ENCODE peak calls at places on chromosomes 6 and 20, in five cellular contexts. One of them, this sample, is unnamed.

GRCh38 chr6:158286413-158286812 is 25.9 kb upstream of the TULP4 start:
- DNase-seq in adrenal gland: no peak
- DNase-seq in esophagus squamous epithelium: no peak
- DNase-seq in IMR-90: peak; percentile 87
- DNase-seq in HepG2: no peak
- DNase-seq in this sample: no peak

GRCh38 chr6:118146584-118146983 is 239.5 kb downstream of the SLC35F1 start:
- DNase-seq in esophagus squamous epithelium: no peak
- DNase-seq in HepG2: no peak
- DNase-seq in adrenal gland: no peak
- DNase-seq in IMR-90: no peak
- DNase-seq in this sample: no peak

GRCh38 chr6:120451508-120451907 is 882.8 kb downstream of the TBC1D32 start:
- DNase-seq in HepG2: no peak
- DNase-seq in esophagus squamous epithelium: no peak
- DNase-seq in adrenal gland: no peak
- DNase-seq in IMR-90: no peak
- DNase-seq in this sample: peak; percentile 15

GRCh38 chr6:125255201-125255600 is 46.6 kb downstream of the HDDC2 start:
- DNase-seq in esophagus squamous epithelium: no peak
- DNase-seq in adrenal gland: no peak
- DNase-seq in IMR-90: peak; percentile 36
- DNase-seq in HepG2: no peak
- DNase-seq in this sample: no peak

GRCh38 chr20:38872491-38873049 is 53.6 kb upstream of the FAM83D start:
- DNase-seq in esophagus squamous epithelium: no peak
- DNase-seq in adrenal gland: peak; percentile 3
- DNase-seq in HepG2: no peak
- DNase-seq in IMR-90: no peak
- DNase-seq in this sample: no peak

GRCh38 chr6:34084591-34085280 is 61.2 kb downstream of the GRM4 start:
- DNase-seq in adrenal gland: no peak
- DNase-seq in IMR-90: no peak
- DNase-seq in HepG2: no peak
- DNase-seq in esophagus squamous epithelium: no peak
- DNase-seq in this sample: no peak

GRCh38 chr20:40687384-40688128 is 1.5 kb downstream of the MAFB start:
- DNase-seq in adrenal gland: peak; percentile 60
- DNase-seq in HepG2: no peak
- DNase-seq in esophagus squamous epithelium: no peak
- DNase-seq in IMR-90: no peak
- DNase-seq in this sample: peak; percentile 72

GRCh38 chr20:38290829-38291581 is 13.0 kb upstream of the BPI start:
- DNase-seq in IMR-90: peak; percentile 95
- DNase-seq in HepG2: peak; percentile 87
- DNase-seq in adrenal gland: no peak
- DNase-seq in esophagus squamous epithelium: no peak
- DNase-seq in this sample: no peak

GRCh38 chr20:4406627-4407026 is 315.1 kb upstream of the PRND start:
- DNase-seq in adrenal gland: peak; percentile 65
- DNase-seq in IMR-90: peak; percentile 88
- DNase-seq in esophagus squamous epithelium: no peak
- DNase-seq in HepG2: no peak
- DNase-seq in this sample: no peak

GRCh38 chr20:53365676-53366075 is 228.0 kb downstream of the ZNF217 start:
- DNase-seq in esophagus squamous epithelium: no peak
- DNase-seq in adrenal gland: no peak
- DNase-seq in HepG2: peak; percentile 20
- DNase-seq in IMR-90: no peak
- DNase-seq in this sample: no peak

GRCh38 chr6:166097914-166098522 is 69.6 kb downstream of the TBXT start:
- DNase-seq in adrenal gland: peak; percentile 48
- DNase-seq in HepG2: peak; percentile 29
- DNase-seq in esophagus squamous epithelium: no peak
- DNase-seq in IMR-90: peak; percentile 82
- DNase-seq in this sample: peak; percentile 92

GRCh38 chr6:132728616-132729015 is 14.8 kb upstream of the VNN1 start:
- DNase-seq in IMR-90: no peak
- DNase-seq in esophagus squamous epithelium: no peak
- DNase-seq in adrenal gland: no peak
- DNase-seq in HepG2: peak; percentile 28
- DNase-seq in this sample: no peak

GRCh38 chr20:44295995-44296394 is 15.0 kb downstream of the FITM2 start:
- DNase-seq in esophagus squamous epithelium: no peak
- DNase-seq in adrenal gland: no peak
- DNase-seq in HepG2: no peak
- DNase-seq in IMR-90: no peak
- DNase-seq in this sample: no peak

GRCh38 chr6:36121752-36122494 is 8.4 kb upstream of the MAPK13 start:
- DNase-seq in HepG2: peak; percentile 43
- DNase-seq in adrenal gland: no peak
- DNase-seq in esophagus squamous epithelium: no peak
- DNase-seq in IMR-90: no peak
- DNase-seq in this sample: no peak

GRCh38 chr6:11943060-11943459 is 69.1 kb upstream of the HIVEP1 start:
- DNase-seq in esophagus squamous epithelium: no peak
- DNase-seq in HepG2: no peak
- DNase-seq in adrenal gland: no peak
- DNase-seq in IMR-90: no peak
- DNase-seq in this sample: no peak

GRCh38 chr6:32327103-32327502 is 44.6 kb downstream of the TSBP1 start:
- DNase-seq in adrenal gland: no peak
- DNase-seq in HepG2: no peak
- DNase-seq in IMR-90: no peak
- DNase-seq in esophagus squamous epithelium: no peak
- DNase-seq in this sample: no peak

GRCh38 chr6:150599199-150600002 is at the start of gene PLEKHG1:
- DNase-seq in HepG2: no peak
- DNase-seq in adrenal gland: peak; percentile 43
- DNase-seq in esophagus squamous epithelium: no peak
- DNase-seq in IMR-90: no peak
- DNase-seq in this sample: peak; percentile 65

GRCh38 chr6:35081426-35081851 is 59.7 kb downstream of the TCP11 start:
- DNase-seq in esophagus squamous epithelium: no peak
- DNase-seq in IMR-90: peak; percentile 5
- DNase-seq in adrenal gland: no peak
- DNase-seq in HepG2: no peak
- DNase-seq in this sample: no peak

GRCh38 chr6:160348209-160348551 is at the start of gene SLC22A3:
- DNase-seq in IMR-90: no peak
- DNase-seq in HepG2: no peak
- DNase-seq in adrenal gland: no peak
- DNase-seq in esophagus squamous epithelium: no peak
- DNase-seq in this sample: peak; percentile 61

GRCh38 chr6:14452567-14453527 is 335.3 kb downstream of the CD83 start:
- DNase-seq in IMR-90: no peak
- DNase-seq in esophagus squamous epithelium: no peak
- DNase-seq in adrenal gland: no peak
- DNase-seq in HepG2: no peak
- DNase-seq in this sample: no peak

GRCh38 chr6:161076211-161076677 is 84.7 kb downstream of the MAP3K4 start:
- DNase-seq in IMR-90: no peak
- DNase-seq in adrenal gland: no peak
- DNase-seq in esophagus squamous epithelium: no peak
- DNase-seq in HepG2: no peak
- DNase-seq in this sample: no peak

GRCh38 chr6:100999034-100999597 is 118.0 kb upstream of the ASCC3 start:
- DNase-seq in HepG2: no peak
- DNase-seq in IMR-90: no peak
- DNase-seq in adrenal gland: no peak
- DNase-seq in esophagus squamous epithelium: no peak
- DNase-seq in this sample: no peak

GRCh38 chr6:11161031-11161966 is 49.8 kb upstream of the ERVFRD-1 start:
- DNase-seq in esophagus squamous epithelium: no peak
- DNase-seq in HepG2: peak; percentile 66
- DNase-seq in IMR-90: peak; percentile 16
- DNase-seq in adrenal gland: no peak
- DNase-seq in this sample: no peak

GRCh38 chr6:157613011-157613522 is 210.0 kb upstream of the SNX9 start:
- DNase-seq in esophagus squamous epithelium: no peak
- DNase-seq in IMR-90: peak; percentile 97
- DNase-seq in HepG2: peak; percentile 63
- DNase-seq in adrenal gland: no peak
- DNase-seq in this sample: no peak

DNA sequence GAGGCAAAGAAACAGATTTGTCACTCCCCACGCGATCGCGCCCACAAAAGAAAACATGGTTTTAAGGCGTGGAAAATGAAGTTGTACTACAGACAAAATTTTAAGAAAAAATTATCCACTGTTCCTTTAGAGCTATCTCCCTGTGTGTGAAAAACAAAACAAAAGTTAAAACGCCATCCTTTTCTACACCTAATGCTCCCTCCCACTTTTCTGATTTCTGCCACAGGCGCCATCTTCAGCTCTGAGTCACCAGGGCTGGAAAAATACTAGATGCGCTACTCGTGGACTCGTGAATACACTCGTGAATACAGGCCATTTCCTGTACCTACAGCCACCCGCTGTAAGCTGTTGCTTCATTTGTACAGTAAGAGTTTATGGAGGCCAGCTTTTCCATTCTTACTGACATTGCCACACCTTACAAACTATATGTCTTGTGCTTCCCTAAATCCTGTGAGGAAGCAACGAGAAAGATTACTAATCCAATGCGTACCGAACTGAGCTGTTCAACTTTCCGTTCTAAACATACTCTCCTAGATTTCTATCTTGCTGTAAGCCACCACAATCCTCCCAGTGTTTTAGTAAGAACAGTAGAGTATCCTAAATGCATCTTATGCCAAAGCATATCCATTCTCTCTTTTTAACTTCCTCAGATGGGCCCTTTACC is 770 bp upstream of the AHI1 start:
- DNase-seq in esophagus squamous epithelium: no peak
- DNase-seq in HepG2: peak; percentile 84
- DNase-seq in adrenal gland: peak; percentile 89
- DNase-seq in IMR-90: peak; percentile 94
- DNase-seq in this sample: peak; percentile 78
- TF ChIP-seq POLR2A in esophagus squamous epithelium: no peak
- TF ChIP-seq POLR2A in HepG2: peak; percentile 67
- TF ChIP-seq POLR2A in adrenal gland: peak; percentile 80
- TF ChIP-seq POLR2A in IMR-90: peak; percentile 85
- TF ChIP-seq POLR2A in this sample: no peak

GRCh38 chr20:46771195-46771588 is 61.7 kb downstream of the SLC2A10 start:
- DNase-seq in esophagus squamous epithelium: no peak
- DNase-seq in IMR-90: no peak
- DNase-seq in adrenal gland: no peak
- DNase-seq in HepG2: no peak
- DNase-seq in this sample: no peak
- H3K9me3 ChIP-seq in esophagus squamous epithelium: no peaks in the 10 kb centered on the region
- H3K9me3 ChIP-seq in IMR-90: no peaks in the 10 kb centered on the region
- H3K9me3 ChIP-seq in adrenal gland: no peaks in the 10 kb centered on the region
- H3K9me3 ChIP-seq in HepG2: no peaks in the 10 kb centered on the region
- H3K9me3 ChIP-seq in this sample: no peaks in the 10 kb centered on the region

GRCh38 chr20:62900692-62901584 is 25.4 kb downstream of the DIDO1 start:
- DNase-seq in adrenal gland: no peak
- DNase-seq in IMR-90: no peak
- DNase-seq in HepG2: peak; percentile 70
- DNase-seq in esophagus squamous epithelium: no peak
- DNase-seq in this sample: no peak
- TF ChIP-seq POLR2A in adrenal gland: no peak
- TF ChIP-seq POLR2A in IMR-90: no peak
- TF ChIP-seq POLR2A in HepG2: peak; percentile 39
- TF ChIP-seq POLR2A in esophagus squamous epithelium: no peak
- TF ChIP-seq POLR2A in this sample: no peak

DNA sequence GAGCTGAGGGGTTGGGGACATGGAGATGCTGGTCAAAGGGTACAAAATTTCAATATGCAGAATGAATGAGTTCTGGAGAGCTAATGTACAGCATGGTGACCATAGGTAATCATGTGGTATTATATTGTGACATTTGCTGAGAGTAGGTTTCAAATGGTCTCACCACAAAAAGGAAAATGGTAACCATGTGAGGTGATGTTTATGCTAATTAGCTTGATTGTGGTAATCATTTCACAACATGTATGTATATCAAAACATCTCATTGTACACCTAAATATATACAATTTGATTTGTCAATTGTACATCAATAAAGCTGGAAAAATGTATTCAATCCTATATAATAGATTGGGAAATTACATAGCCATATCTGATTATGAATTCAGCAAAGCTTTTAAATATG is 29.5 kb upstream of the TMEM14A start:
- DNase-seq in adrenal gland: no peak
- DNase-seq in esophagus squamous epithelium: no peak
- DNase-seq in IMR-90: no peak
- DNase-seq in HepG2: no peak
- DNase-seq in this sample: no peak
- H3K9me3 ChIP-seq in adrenal gland: no peaks in the 10 kb centered on the region
- H3K9me3 ChIP-seq in esophagus squamous epithelium: no peaks in the 10 kb centered on the region
- H3K9me3 ChIP-seq in IMR-90: no peaks in the 10 kb centered on the region
- H3K9me3 ChIP-seq in HepG2: no peaks in the 10 kb centered on the region
- H3K9me3 ChIP-seq in this sample: no peaks in the 10 kb centered on the region

GRCh38 chr20:36574278-36575065 is 1.1 kb downstream of the TGIF2 start:
- DNase-seq in adrenal gland: peak; percentile 54
- DNase-seq in HepG2: peak; percentile 73
- DNase-seq in IMR-90: peak; percentile 38
- DNase-seq in esophagus squamous epithelium: no peak
- DNase-seq in this sample: peak; percentile 83
- TF ChIP-seq POLR2A in adrenal gland: peak; percentile 31
- TF ChIP-seq POLR2A in HepG2: peak; percentile 43
- TF ChIP-seq POLR2A in IMR-90: peak; percentile 2
- TF ChIP-seq POLR2A in esophagus squamous epithelium: no peak
- TF ChIP-seq POLR2A in this sample: no peak

DNA sequence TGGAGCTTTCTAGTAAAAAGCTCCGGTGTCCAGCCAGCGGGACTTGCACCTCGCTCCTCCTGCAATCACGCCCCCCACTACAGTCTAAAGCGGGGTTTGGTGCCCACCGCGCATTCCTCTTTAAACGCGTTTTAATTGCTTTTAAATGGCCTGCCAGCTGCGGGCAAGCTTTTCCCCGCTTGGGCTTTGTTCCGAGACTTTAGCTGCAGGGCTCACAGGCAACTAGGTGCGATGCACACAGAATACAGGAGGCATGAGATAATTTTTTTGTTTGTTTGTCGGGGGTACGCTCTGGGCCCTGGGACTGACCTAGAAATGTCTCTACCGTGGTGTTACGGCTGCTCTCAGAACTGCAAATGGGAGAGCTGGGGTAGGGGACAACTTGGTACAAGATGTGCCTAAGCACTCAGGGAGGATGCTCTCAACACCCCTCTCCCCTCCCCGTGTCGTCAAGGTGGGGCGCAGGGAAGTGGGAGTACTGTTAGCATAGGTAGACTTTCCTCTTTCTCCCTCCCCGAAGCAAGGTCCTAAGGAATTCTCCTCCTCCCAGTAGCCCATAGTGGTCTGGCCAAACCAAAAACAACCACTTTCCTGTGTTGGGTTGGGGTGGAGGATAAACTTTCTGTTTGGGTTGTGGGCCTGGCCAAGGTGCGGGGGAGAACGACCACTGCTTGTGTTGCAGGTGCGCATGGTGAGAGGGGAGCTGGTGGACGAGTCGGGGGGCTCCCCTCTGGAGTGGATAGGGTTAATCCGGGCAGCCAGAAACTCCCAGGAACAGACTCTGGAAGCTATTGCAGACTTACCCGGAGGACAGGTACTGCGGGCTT is 1.6 kb downstream of the PRDM13 start:
- DNase-seq in adrenal gland: no peak
- DNase-seq in IMR-90: no peak
- DNase-seq in HepG2: no peak
- DNase-seq in esophagus squamous epithelium: no peak
- DNase-seq in this sample: no peak
- H3K9me3 ChIP-seq in adrenal gland: no peaks in the 10 kb centered on the region
- H3K9me3 ChIP-seq in IMR-90: peaks cover 17% of the 10 kb centered on the region
- H3K9me3 ChIP-seq in HepG2: no peaks in the 10 kb centered on the region
- H3K9me3 ChIP-seq in esophagus squamous epithelium: no peaks in the 10 kb centered on the region
- H3K9me3 ChIP-seq in this sample: no peaks in the 10 kb centered on the region